ENCODE peak calls at places on chromosomes 6 and 20, in eight cellular contexts. R, L, E, W, O, V, C and D are unnamed samples.

GRCh38 chr6:42938987-42939809 is 9.9 kb downstream of the CNPY3 start:
- DNase-seq in R (no peak), L (no peak), E (no peak), W (no peak), O (no peak), V (no peak), C (no peak), D (no peak)

GRCh38 chr6:107612762-107613415 is 123.0 kb downstream of the SOBP start:
- DNase-seq in R (no peak), L (no peak), E (no peak), W (no peak), O (no peak), V (no peak), C (no peak), D (no peak)

GRCh38 chr20:53055668-53056067 is 83.5 kb downstream of the TSHZ2 start:
- DNase-seq in R (no peak), L (no peak), E (no peak), W (no peak), O (no peak), V (no peak), C (no peak), D (no peak)

GRCh38 chr20:944774-945410 is 28.8 kb upstream of the ANGPT4 start:
- DNase-seq in R (no peak), L (no peak), E (no peak), W (no peak), O (no peak), V (no peak), C (no peak), D (no peak)

GRCh38 chr6:128487055-128487454 is 33.3 kb downstream of the PTPRK start:
- DNase-seq in R (no peak), L (no peak), E (no peak), W (no peak), O (no peak), V (no peak), C (no peak), D (no peak)

GRCh38 chr6:35566794-35567193 is 54.1 kb upstream of the TULP1 start:
- DNase-seq in R (no peak), L (no peak), E (no peak), W (no peak), O (no peak), V (no peak), C (no peak), D (no peak)

GRCh38 chr20:13061381-13061780 is 52.6 kb downstream of the SPTLC3 start:
- DNase-seq in R (no peak), L (no peak), E (no peak), W (no peak), O (no peak), V (no peak), C (no peak), D (no peak)

GRCh38 chr6:79269877-79270276 is 35.4 kb upstream of the HMGN3 start:
- DNase-seq in R (no peak), L (no peak), E (no peak), W (no peak), O (no peak), V (no peak), C (peak; percentile 58), D (no peak)

GRCh38 chr6:49565855-49566254 is 15.4 kb downstream of the C6orf141 start:
- DNase-seq in R (no peak), L (no peak), E (no peak), W (no peak), O (no peak), V (no peak), C (no peak), D (no peak)

GRCh38 chr20:62647521-62648317 is 5.4 kb downstream of the SLCO4A1 start:
- DNase-seq in R (no peak), L (no peak), E (peak; percentile 55), W (no peak), O (no peak), V (peak; percentile 12), C (no peak), D (no peak)

GRCh38 chr6:138523347-138524210 is 24.3 kb upstream of the NHSL1 start:
- DNase-seq in R (no peak), L (no peak), E (no peak), W (no peak), O (no peak), V (no peak), C (no peak), D (no peak)

GRCh38 chr6:44696099-44696498 is 308.6 kb downstream of the CDC5L start:
- DNase-seq in R (no peak), L (no peak), E (no peak), W (no peak), O (no peak), V (no peak), C (peak; percentile 53), D (no peak)

GRCh38 chr6:25494469-25494868 is 157.5 kb upstream of the SCGN start:
- DNase-seq in R (no peak), L (no peak), E (no peak), W (no peak), O (no peak), V (no peak), C (no peak), D (no peak)

GRCh38 chr6:97198181-97198580 is 84.8 kb downstream of the MMS22L start:
- DNase-seq in R (no peak), L (no peak), E (no peak), W (no peak), O (no peak), V (no peak), C (no peak), D (no peak)

GRCh38 chr20:32098786-32099185 is 10.7 kb upstream of the TM9SF4 start:
- DNase-seq in R (no peak), L (no peak), E (no peak), W (no peak), O (no peak), V (no peak), C (no peak), D (no peak)